ENCODE peak calls at places on chromosomes 2 and 18, in ten cellular contexts. Q is prostate gland, E is endothelial cell of umbilical vein, K is HCT116, V is H1, H is adrenal gland, I is A549, B is body of pancreas, M is transverse colon, R is right lobe of liver. Y is an unnamed sample.

GRCh38 chr18:70195852-70196434 is 9.5 kb downstream of the RTTN start:
- DNase-seq in Q (peak; percentile 10), E (peak; percentile 57), K (no peak), V (no peak), H (no peak), I (peak; percentile 10), B (peak; percentile 48), M (peak; percentile 9), R (no peak), Y (no peak)

GRCh38 chr2:208268553-208268952 is 2.5 kb downstream of the PIKFYVE start:
- DNase-seq in Q (no peak), E (no peak), K (no peak), V (no peak), H (no peak), I (no peak), B (no peak), M (no peak), R (no peak), Y (no peak)

GRCh38 chr2:68157002-68157401 is 686 bp upstream of the PNO1 start:
- DNase-seq in Q (peak; percentile 4), E (no peak), K (no peak), V (no peak), H (no peak), I (no peak), B (no peak), M (no peak), R (peak; percentile 70), Y (no peak)

GRCh38 chr18:61949946-61950345 is 57.1 kb upstream of the RNF152 start:
- DNase-seq in Q (peak; percentile 75), E (peak; percentile 83), K (no peak), V (no peak), H (no peak), I (no peak), B (no peak), M (no peak), R (no peak), Y (no peak)

GRCh38 chr2:109380502-109381326 is 233.1 kb downstream of the SEPTIN10 start:
- DNase-seq in Q (no peak), E (peak; percentile 13), K (no peak), V (no peak), H (no peak), I (no peak), B (no peak), M (peak; percentile 3), R (no peak), Y (no peak)

GRCh38 chr18:3346487-3346886 is 84.6 kb downstream of the MYL12B start:
- DNase-seq in Q (no peak), E (no peak), K (no peak), V (no peak), H (no peak), I (no peak), B (no peak), M (no peak), R (no peak), Y (no peak)

GRCh38 chr18:54776282-54776977 is 51.8 kb upstream of the RAB27B start:
- DNase-seq in Q (no peak), E (peak; percentile 66), K (peak; percentile 95), V (no peak), H (no peak), I (peak; percentile 57), B (peak; percentile 50), M (no peak), R (no peak), Y (no peak)

GRCh38 chr18:43271593-43272432 is 5.5 kb downstream of the SYT4 start:
- DNase-seq in Q (no peak), E (peak; percentile 63), K (peak; percentile 19), V (no peak), H (peak; percentile 24), I (no peak), B (peak; percentile 11), M (no peak), R (no peak), Y (no peak)

GRCh38 chr2:112646791-112647720 is 1.3 kb downstream of the SLC20A1 start:
- DNase-seq in Q (no peak), E (peak; percentile 29), K (no peak), V (no peak), H (no peak), I (no peak), B (no peak), M (no peak), R (no peak), Y (no peak)

GRCh38 chr2:201358684-201359083 is 1.5 kb upstream of the FLACC1 start:
- DNase-seq in Q (no peak), E (peak; percentile 5), K (peak; percentile 88), V (no peak), H (no peak), I (peak; percentile 15), B (no peak), M (no peak), R (no peak), Y (no peak)

GRCh38 chr2:143533846-143534245 is 404.6 kb downstream of the ARHGAP15 start:
- DNase-seq in Q (no peak), E (no peak), K (no peak), V (no peak), H (no peak), I (no peak), B (no peak), M (no peak), R (no peak), Y (no peak)

GRCh38 chr2:31414601-31415241 is at the start of gene XDH:
- DNase-seq in Q (no peak), E (no peak), K (no peak), V (no peak), H (no peak), I (no peak), B (peak; percentile 59), M (peak; percentile 58), R (peak; percentile 61), Y (no peak)

GRCh38 chr2:27092696-27093429 is 6.3 kb downstream of the KHK start:
- DNase-seq in Q (no peak), E (no peak), K (no peak), V (no peak), H (no peak), I (no peak), B (no peak), M (no peak), R (peak; percentile 96), Y (no peak)

GRCh38 chr18:55997156-55997561 is 409.2 kb upstream of the TCF4 start:
- DNase-seq in Q (no peak), E (no peak), K (no peak), V (no peak), H (no peak), I (no peak), B (no peak), M (no peak), R (no peak), Y (no peak)

GRCh38 chr2:237467447-237468179 is 19.4 kb upstream of the MLPH start:
- DNase-seq in Q (no peak), E (no peak), K (no peak), V (no peak), H (no peak), I (no peak), B (no peak), M (no peak), R (no peak), Y (no peak)

GRCh38 chr2:237464757-237465391 is 22.2 kb upstream of the MLPH start:
- DNase-seq in Q (no peak), E (no peak), K (no peak), V (no peak), H (no peak), I (no peak), B (no peak), M (no peak), R (no peak), Y (no peak)

GRCh38 chr2:237465515-237466227 is 21.4 kb upstream of the MLPH start:
- DNase-seq in Q (no peak), E (peak; percentile 75), K (peak; percentile 61), V (no peak), H (no peak), I (no peak), B (no peak), M (no peak), R (no peak), Y (no peak)

GRCh38 chr2:237471457-237472186 is 15.4 kb upstream of the MLPH start:
- DNase-seq in Q (peak; percentile 53), E (peak; percentile 22), K (peak; percentile 51), V (peak; percentile 64), H (no peak), I (peak; percentile 83), B (peak; percentile 55), M (peak; percentile 58), R (no peak), Y (no peak)

GRCh38 chr2:237466266-237466665 is 20.8 kb upstream of the MLPH start:
- DNase-seq in Q (no peak), E (no peak), K (no peak), V (no peak), H (no peak), I (no peak), B (no peak), M (no peak), R (no peak), Y (no peak)
- H3K27ac ChIP-seq in Q (no peak overlapping the region), E (no peak overlapping the region), K (no peak overlapping the region), V (no peak overlapping the region), H (no peak overlapping the region), I (peak overlapping the region; percentile 61), B (no peak overlapping the region), M (no peak overlapping the region), R (no peak overlapping the region), Y (no peak overlapping the region)

GRCh38 chr2:189020179-189020578 is 46.0 kb downstream of the COL3A1 start:
- DNase-seq in Q (no peak), E (no peak), K (no peak), V (no peak), H (no peak), I (no peak), B (no peak), M (no peak), R (no peak), Y (no peak)
- H3K4me3 ChIP-seq in Q (no peak overlapping the region), E (no peak overlapping the region), K (no peak overlapping the region), V (no peak overlapping the region), H (no peak overlapping the region), I (no peak overlapping the region), B (no peak overlapping the region), M (no peak overlapping the region), R (no peak overlapping the region), Y (no peak overlapping the region)

DNA sequence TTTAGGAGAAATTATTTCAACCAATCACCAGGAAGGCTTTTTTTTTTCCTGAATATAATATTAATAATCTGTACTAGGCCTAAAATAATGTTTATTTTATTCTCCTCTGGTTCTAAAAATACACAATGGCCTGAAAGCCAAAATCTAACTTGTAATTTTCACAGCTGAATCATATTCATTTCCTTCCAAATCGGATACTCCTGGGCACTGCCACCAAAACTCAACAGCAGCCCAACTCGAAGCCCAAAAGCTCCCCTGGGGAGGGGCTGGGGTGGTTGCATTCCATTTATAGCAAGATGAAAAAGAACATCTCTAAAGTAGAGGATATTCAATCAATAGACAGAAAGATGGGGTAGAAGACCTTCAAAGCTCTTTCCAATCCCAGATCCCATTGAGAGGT is 100.5 kb upstream of the SETBP1 start:
- DNase-seq in Q (no peak), E (no peak), K (no peak), V (no peak), H (no peak), I (no peak), B (no peak), M (no peak), R (no peak), Y (no peak)
- TF ChIP-seq POLR2A in Q (no peak), E (no peak), K (no peak), V (no peak), H (no peak), I (no peak), B (no peak), M (no peak), R (no peak), Y (no peak)

DNA sequence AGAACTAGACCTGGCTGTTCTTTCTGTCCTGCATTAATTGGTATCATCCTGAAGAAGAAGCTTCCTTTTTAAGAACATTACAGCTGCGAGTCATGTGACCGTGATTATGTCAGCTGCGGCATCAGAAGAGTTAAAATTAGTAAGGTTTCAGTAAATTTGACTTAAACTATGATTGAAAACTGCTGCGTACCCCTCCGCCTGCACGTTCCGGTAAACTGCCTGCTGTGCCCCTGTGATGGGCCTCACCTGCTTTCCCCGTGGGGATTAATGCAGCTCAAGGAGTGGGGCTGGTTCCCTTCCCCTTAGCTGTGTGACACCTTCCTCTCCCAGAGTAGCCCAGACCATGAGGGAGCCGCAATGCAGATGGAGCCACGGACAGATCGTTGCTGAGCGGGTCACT is 36.1 kb upstream of the MYO3B start:
- DNase-seq in Q (no peak), E (no peak), K (no peak), V (no peak), H (no peak), I (no peak), B (no peak), M (no peak), R (no peak), Y (no peak)
- H3K27ac ChIP-seq in Q (no peak overlapping the region), E (no peak overlapping the region), K (no peak overlapping the region), V (no peak overlapping the region), H (no peak overlapping the region), I (no peak overlapping the region), B (no peak overlapping the region), M (no peak overlapping the region), R (no peak overlapping the region), Y (no peak overlapping the region)

Y was measured in ovary.